ENCODE peak calls at places on chromosomes 16 and 17, in six cellular contexts. One of them, this sample, is unnamed.

GRCh38 chr17:17988427-17988945 is 15.8 kb downstream of the DRC3 start:
- DNase-seq in AG04450: no peak
- DNase-seq in mucosa of descending colon: no peak
- DNase-seq in GM23248: no peak
- DNase-seq in OCI-M1: no peak
- DNase-seq in stimulated activated CD8-positive, alpha-beta memory T cell treated with anti-CD3 and anti-CD28 coated beads, Interleukin-7, amount 100 ng/mL, for 1 hour: no peak
- DNase-seq in this sample: no peak

GRCh38 chr16:87178177-87178863 is 138.9 kb downstream of the C16orf95 start:
- DNase-seq in GM23248: no peak
- DNase-seq in mucosa of descending colon: no peak
- DNase-seq in AG04450: no peak
- DNase-seq in stimulated activated CD8-positive, alpha-beta memory T cell treated with anti-CD3 and anti-CD28 coated beads, Interleukin-7, amount 100 ng/mL, for 1 hour: no peak
- DNase-seq in OCI-M1: no peak
- DNase-seq in this sample: no peak

GRCh38 chr17:869067-869466 is 86.9 kb downstream of the MRM3 start:
- DNase-seq in OCI-M1: no peak
- DNase-seq in mucosa of descending colon: peak
- DNase-seq in stimulated activated CD8-positive, alpha-beta memory T cell treated with anti-CD3 and anti-CD28 coated beads, Interleukin-7, amount 100 ng/mL, for 1 hour: no peak
- DNase-seq in AG04450: no peak
- DNase-seq in GM23248: peak
- DNase-seq in this sample: no peak

GRCh38 chr17:31919802-31920525 is 16.8 kb upstream of the SUZ12 start:
- DNase-seq in mucosa of descending colon: no peak
- DNase-seq in AG04450: peak
- DNase-seq in OCI-M1: no peak
- DNase-seq in stimulated activated CD8-positive, alpha-beta memory T cell treated with anti-CD3 and anti-CD28 coated beads, Interleukin-7, amount 100 ng/mL, for 1 hour: no peak
- DNase-seq in GM23248: peak
- DNase-seq in this sample: no peak

GRCh38 chr17:32564325-32564724 is 77.5 kb downstream of the CDK5R1 start:
- DNase-seq in OCI-M1: no peak
- DNase-seq in stimulated activated CD8-positive, alpha-beta memory T cell treated with anti-CD3 and anti-CD28 coated beads, Interleukin-7, amount 100 ng/mL, for 1 hour: no peak
- DNase-seq in AG04450: no peak
- DNase-seq in mucosa of descending colon: no peak
- DNase-seq in GM23248: no peak
- DNase-seq in this sample: no peak

GRCh38 chr17:19755392-19755791 is 7.3 kb upstream of the ALDH3A1 start:
- DNase-seq in stimulated activated CD8-positive, alpha-beta memory T cell treated with anti-CD3 and anti-CD28 coated beads, Interleukin-7, amount 100 ng/mL, for 1 hour: no peak
- DNase-seq in mucosa of descending colon: no peak
- DNase-seq in OCI-M1: no peak
- DNase-seq in GM23248: no peak
- DNase-seq in AG04450: no peak
- DNase-seq in this sample: no peak

GRCh38 chr17:2924211-2924610 is 128.0 kb downstream of the RAP1GAP2 start:
- DNase-seq in GM23248: peak
- DNase-seq in OCI-M1: no peak
- DNase-seq in mucosa of descending colon: no peak
- DNase-seq in AG04450: no peak
- DNase-seq in stimulated activated CD8-positive, alpha-beta memory T cell treated with anti-CD3 and anti-CD28 coated beads, Interleukin-7, amount 100 ng/mL, for 1 hour: no peak
- DNase-seq in this sample: no peak

GRCh38 chr16:57982345-57982744 is 11.4 kb upstream of the CNGB1 start:
- DNase-seq in AG04450: no peak
- DNase-seq in stimulated activated CD8-positive, alpha-beta memory T cell treated with anti-CD3 and anti-CD28 coated beads, Interleukin-7, amount 100 ng/mL, for 1 hour: no peak
- DNase-seq in OCI-M1: no peak
- DNase-seq in mucosa of descending colon: no peak
- DNase-seq in GM23248: no peak
- DNase-seq in this sample: no peak

GRCh38 chr16:14436410-14436955 is 193.6 kb downstream of the PARN start:
- DNase-seq in mucosa of descending colon: no peak
- DNase-seq in OCI-M1: no peak
- DNase-seq in GM23248: no peak
- DNase-seq in stimulated activated CD8-positive, alpha-beta memory T cell treated with anti-CD3 and anti-CD28 coated beads, Interleukin-7, amount 100 ng/mL, for 1 hour: no peak
- DNase-seq in AG04450: no peak
- DNase-seq in this sample: no peak

GRCh38 chr17:7888184-7888920 is at the start of gene CHD3:
- DNase-seq in GM23248: peak
- DNase-seq in AG04450: no peak
- DNase-seq in OCI-M1: no peak
- DNase-seq in stimulated activated CD8-positive, alpha-beta memory T cell treated with anti-CD3 and anti-CD28 coated beads, Interleukin-7, amount 100 ng/mL, for 1 hour: no peak
- DNase-seq in mucosa of descending colon: peak
- DNase-seq in this sample: peak

GRCh38 chr17:28725166-28725659 is 820 bp downstream of the TLCD1 start:
- DNase-seq in mucosa of descending colon: no peak
- DNase-seq in OCI-M1: peak
- DNase-seq in GM23248: peak
- DNase-seq in stimulated activated CD8-positive, alpha-beta memory T cell treated with anti-CD3 and anti-CD28 coated beads, Interleukin-7, amount 100 ng/mL, for 1 hour: no peak
- DNase-seq in AG04450: no peak
- DNase-seq in this sample: no peak

This sample was measured in T follicular helper cell.